ENCODE peak calls at places on chromosomes 12 and 14, in six cellular contexts. One of them, this sample, is unnamed.

GRCh38 chr12:97837401-97837800 is 374.8 kb downstream of the RMST start:
- DNase-seq in H7: no peak
- DNase-seq in Karpas-422: no peak
- DNase-seq in body of pancreas: no peak
- DNase-seq in small intestine: no peak
- DNase-seq in lower lobe of right lung: no peak
- DNase-seq in this sample: no peak

GRCh38 chr12:92080390-92081285 is 65.0 kb downstream of the BTG1 start:
- DNase-seq in H7: no peak
- DNase-seq in Karpas-422: no peak
- DNase-seq in body of pancreas: no peak
- DNase-seq in small intestine: peak
- DNase-seq in lower lobe of right lung: no peak
- DNase-seq in this sample: no peak

GRCh38 chr12:63911336-63911735 is 66.8 kb downstream of the SRGAP1 start:
- DNase-seq in H7: no peak
- DNase-seq in Karpas-422: no peak
- DNase-seq in body of pancreas: no peak
- DNase-seq in small intestine: no peak
- DNase-seq in lower lobe of right lung: no peak
- DNase-seq in this sample: no peak

GRCh38 chr14:49250109-49250508 is 336.1 kb downstream of the RPS29 start:
- DNase-seq in H7: no peak
- DNase-seq in Karpas-422: no peak
- DNase-seq in body of pancreas: no peak
- DNase-seq in small intestine: no peak
- DNase-seq in lower lobe of right lung: no peak
- DNase-seq in this sample: no peak

GRCh38 chr14:99502989-99503421 is 21.8 kb downstream of the CCNK start:
- DNase-seq in H7: peak
- DNase-seq in Karpas-422: no peak
- DNase-seq in body of pancreas: no peak
- DNase-seq in small intestine: no peak
- DNase-seq in lower lobe of right lung: no peak
- DNase-seq in this sample: no peak

GRCh38 chr12:86376052-86376451 is 119.9 kb upstream of the MGAT4C start:
- DNase-seq in H7: peak
- DNase-seq in Karpas-422: no peak
- DNase-seq in body of pancreas: no peak
- DNase-seq in small intestine: peak
- DNase-seq in lower lobe of right lung: no peak
- DNase-seq in this sample: no peak

GRCh38 chr12:24960222-24960855 is 11.4 kb upstream of the BCAT1 start:
- DNase-seq in H7: peak
- DNase-seq in Karpas-422: peak
- DNase-seq in body of pancreas: peak
- DNase-seq in small intestine: no peak
- DNase-seq in lower lobe of right lung: no peak
- DNase-seq in this sample: peak

GRCh38 chr12:59652098-59652497 is 56.3 kb downstream of the SLC16A7 start:
- DNase-seq in H7: no peak
- DNase-seq in Karpas-422: no peak
- DNase-seq in body of pancreas: no peak
- DNase-seq in small intestine: no peak
- DNase-seq in lower lobe of right lung: no peak
- DNase-seq in this sample: no peak

GRCh38 chr12:116314477-116314876 is 37.0 kb upstream of the MED13L start:
- DNase-seq in H7: no peak
- DNase-seq in Karpas-422: no peak
- DNase-seq in body of pancreas: no peak
- DNase-seq in small intestine: no peak
- DNase-seq in lower lobe of right lung: no peak
- DNase-seq in this sample: no peak

GRCh38 chr12:8038659-8039114 is 6.2 kb downstream of the FOXJ2 start:
- DNase-seq in H7: peak
- DNase-seq in Karpas-422: no peak
- DNase-seq in body of pancreas: peak
- DNase-seq in small intestine: peak
- DNase-seq in lower lobe of right lung: peak
- DNase-seq in this sample: peak
- H3K4me3 ChIP-seq in H7: peak
- H3K4me3 ChIP-seq in Karpas-422: peak
- H3K4me3 ChIP-seq in body of pancreas: no peak
- H3K4me3 ChIP-seq in small intestine: no peak
- H3K4me3 ChIP-seq in lower lobe of right lung: peak
- H3K4me3 ChIP-seq in this sample: no peak

DNA sequence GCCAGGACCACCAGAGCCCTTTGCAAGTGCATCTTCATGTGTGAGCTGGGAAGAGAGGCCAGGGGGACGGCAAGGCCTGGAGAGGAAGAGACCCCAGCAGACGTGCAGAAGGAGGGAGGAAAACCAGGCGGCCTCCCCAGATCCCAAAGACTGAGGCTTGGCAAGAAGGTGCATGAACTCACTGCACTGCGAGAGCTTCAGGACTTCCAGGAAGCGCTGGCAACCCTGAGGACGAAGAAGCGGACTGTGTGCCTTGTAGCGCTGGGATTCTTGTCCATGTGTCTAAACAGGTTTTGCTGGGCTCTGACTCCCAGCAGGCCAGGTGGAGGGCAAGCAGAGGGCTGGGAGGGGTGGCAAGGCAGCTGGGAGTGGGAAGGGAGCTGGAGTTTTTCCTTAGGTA is 939 bp downstream of the TGFB3 start:
- DNase-seq in H7: no peak
- DNase-seq in Karpas-422: no peak
- DNase-seq in body of pancreas: peak
- DNase-seq in small intestine: no peak
- DNase-seq in lower lobe of right lung: no peak
- DNase-seq in this sample: no peak
- H3K4me3 ChIP-seq in H7: no peak
- H3K4me3 ChIP-seq in Karpas-422: no peak
- H3K4me3 ChIP-seq in body of pancreas: no peak
- H3K4me3 ChIP-seq in small intestine: no peak
- H3K4me3 ChIP-seq in lower lobe of right lung: peak
- H3K4me3 ChIP-seq in this sample: peak

DNA sequence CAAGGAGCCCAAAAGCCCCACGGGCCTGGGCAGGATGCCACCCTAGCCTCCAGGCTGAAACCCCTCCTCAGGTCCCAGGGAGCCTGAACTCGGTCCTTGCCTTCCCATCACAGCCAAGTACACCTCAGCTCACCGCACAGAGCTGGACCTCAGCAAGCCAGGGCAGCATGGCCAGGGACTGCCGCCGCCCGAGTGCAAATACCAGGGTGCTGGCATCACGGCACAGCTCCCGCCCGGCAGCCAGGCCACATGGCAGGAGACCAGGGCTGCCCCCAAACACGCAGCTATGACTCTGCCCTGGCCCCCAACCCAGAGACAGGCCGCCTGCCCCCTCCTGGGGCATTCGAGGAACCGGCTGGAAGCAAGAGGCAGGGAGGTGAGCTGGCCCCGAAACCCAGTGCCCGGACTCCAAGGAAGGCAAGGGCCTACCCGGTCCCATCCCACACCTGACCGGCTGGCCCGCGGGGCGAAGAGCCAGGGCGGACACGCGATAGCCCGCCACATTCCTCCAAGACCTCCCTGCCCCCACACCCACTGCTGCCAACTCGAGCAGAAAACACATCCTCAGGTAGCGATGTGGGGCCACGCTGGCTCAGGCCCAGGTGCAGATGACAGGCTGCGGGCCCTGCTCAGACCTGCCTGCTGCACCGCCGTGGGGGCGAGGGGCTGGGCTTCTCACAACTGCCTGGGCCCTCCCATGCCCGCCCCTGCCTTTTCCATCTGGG is 2.7 kb downstream of the JAG2 start:
- DNase-seq in H7: no peak
- DNase-seq in Karpas-422: no peak
- DNase-seq in body of pancreas: no peak
- DNase-seq in small intestine: no peak
- DNase-seq in lower lobe of right lung: no peak
- DNase-seq in this sample: no peak
- H3K4me3 ChIP-seq in H7: no peak
- H3K4me3 ChIP-seq in Karpas-422: no peak
- H3K4me3 ChIP-seq in body of pancreas: no peak
- H3K4me3 ChIP-seq in small intestine: no peak
- H3K4me3 ChIP-seq in lower lobe of right lung: no peak
- H3K4me3 ChIP-seq in this sample: no peak

GRCh38 chr12:9742665-9743064 is 9.8 kb upstream of the CLECL1 start:
- DNase-seq in H7: no peak
- DNase-seq in Karpas-422: no peak
- DNase-seq in body of pancreas: no peak
- DNase-seq in small intestine: peak
- DNase-seq in lower lobe of right lung: no peak
- DNase-seq in this sample: no peak
- H3K4me3 ChIP-seq in H7: no peak
- H3K4me3 ChIP-seq in Karpas-422: no peak
- H3K4me3 ChIP-seq in body of pancreas: no peak
- H3K4me3 ChIP-seq in small intestine: no peak
- H3K4me3 ChIP-seq in lower lobe of right lung: no peak
- H3K4me3 ChIP-seq in this sample: no peak

DNA sequence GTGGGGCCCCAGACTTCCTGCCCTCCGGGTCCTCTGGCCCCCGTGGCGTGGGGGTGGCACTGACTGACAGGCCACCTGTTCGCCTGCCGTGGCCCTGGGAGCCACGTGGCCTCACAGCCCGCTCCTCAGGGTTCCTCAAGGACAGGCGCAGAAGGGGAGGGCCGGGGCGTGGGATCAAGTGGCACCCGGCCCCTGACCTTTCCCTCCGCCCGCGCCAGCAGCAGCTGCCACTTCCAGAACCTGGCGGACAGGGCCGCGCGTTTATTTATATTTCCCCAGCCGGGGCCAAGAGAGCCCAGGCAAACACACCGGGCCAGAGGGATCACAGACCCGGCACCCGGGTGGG is 92.6 kb downstream of the RFLNA start:
- DNase-seq in H7: no peak
- DNase-seq in Karpas-422: no peak
- DNase-seq in body of pancreas: peak
- DNase-seq in small intestine: no peak
- DNase-seq in lower lobe of right lung: peak
- DNase-seq in this sample: no peak
- H3K4me3 ChIP-seq in H7: no peak
- H3K4me3 ChIP-seq in Karpas-422: no peak
- H3K4me3 ChIP-seq in body of pancreas: peak
- H3K4me3 ChIP-seq in small intestine: peak
- H3K4me3 ChIP-seq in lower lobe of right lung: peak
- H3K4me3 ChIP-seq in this sample: peak

GRCh38 chr12:128268348-128268725 is 1.4 kb downstream of the TMEM132C start:
- DNase-seq in H7: peak
- DNase-seq in Karpas-422: no peak
- DNase-seq in body of pancreas: no peak
- DNase-seq in small intestine: no peak
- DNase-seq in lower lobe of right lung: no peak
- DNase-seq in this sample: no peak
- H3K4me3 ChIP-seq in H7: peak
- H3K4me3 ChIP-seq in Karpas-422: no peak
- H3K4me3 ChIP-seq in body of pancreas: no peak
- H3K4me3 ChIP-seq in small intestine: no peak
- H3K4me3 ChIP-seq in lower lobe of right lung: peak
- H3K4me3 ChIP-seq in this sample: no peak